ENCODE peak calls at places on chromosomes 6 and 20, in four cellular contexts. J is SK-N-SH, K is H1, O is WTC11. Y is an unnamed sample.

GRCh38 chr6:4336778-4337442 is 201.5 kb upstream of the ECI2 start:
- DNase-seq in J (no peak), K (no peak), O (no peak), Y (no peak)

GRCh38 chr20:48697845-48698491 is 129.8 kb downstream of the PREX1 start:
- DNase-seq in J (peak), K (no peak), O (no peak), Y (no peak)

GRCh38 chr20:58209652-58210397 is 18.6 kb downstream of the ANKRD60 start:
- DNase-seq in J (peak), K (peak), O (peak), Y (peak)

GRCh38 chr20:53434662-53435061 is 159.0 kb downstream of the ZNF217 start:
- DNase-seq in J (no peak), K (no peak), O (no peak), Y (no peak)

GRCh38 chr6:96898241-96898851 is 655 bp upstream of the NDUFAF4 start:
- DNase-seq in J (peak), K (no peak), O (no peak), Y (peak)

GRCh38 chr6:136594671-136595070 is 44.4 kb upstream of the MAP7 start:
- DNase-seq in J (no peak), K (no peak), O (no peak), Y (no peak)

GRCh38 chr6:46993846-46994245 is 48.3 kb downstream of the ADGRF1 start:
- DNase-seq in J (no peak), K (no peak), O (no peak), Y (no peak)

GRCh38 chr6:7671581-7671980 is 54.3 kb upstream of the BMP6 start:
- DNase-seq in J (no peak), K (no peak), O (no peak), Y (no peak)

GRCh38 chr20:63739129-63740069 is at the start of gene SLC2A4RG:
- DNase-seq in J (peak), K (peak), O (peak), Y (peak)

GRCh38 chr6:37511910-37512399 is 12.3 kb upstream of the CCDC167 start:
- DNase-seq in J (no peak), K (no peak), O (no peak), Y (no peak)

GRCh38 chr20:47727170-47727880 is 58.0 kb downstream of the SULF2 start:
- DNase-seq in J (no peak), K (no peak), O (no peak), Y (no peak)

GRCh38 chr20:58113706-58114105 is 114.7 kb downstream of the ANKRD60 start:
- DNase-seq in J (no peak), K (no peak), O (no peak), Y (no peak)

GRCh38 chr6:147508871-147509608 is 550 bp downstream of the SAMD5 start:
- DNase-seq in J (peak), K (peak), O (peak), Y (peak)

GRCh38 chr6:13346245-13346644 is 17.9 kb upstream of the TBC1D7 start:
- DNase-seq in J (no peak), K (no peak), O (no peak), Y (no peak)

GRCh38 chr20:20373046-20373706 is 5.3 kb downstream of the INSM1 start:
- DNase-seq in J (no peak), K (no peak), O (no peak), Y (no peak)

GRCh38 chr6:41689171-41690008 is 46.0 kb downstream of the TFEB start:
- DNase-seq in J (no peak), K (no peak), O (peak), Y (no peak)

GRCh38 chr20:32970115-32970972 is 33.9 kb downstream of the SUN5 start:
- DNase-seq in J (no peak), K (no peak), O (peak), Y (no peak)

GRCh38 chr20:14009206-14009605 is 13.9 kb downstream of the MACROD2 start:
- DNase-seq in J (no peak), K (no peak), O (no peak), Y (no peak)

GRCh38 chr6:35804996-35805736 is at the start of gene LHFPL5:
- DNase-seq in J (peak), K (peak), O (peak), Y (peak)

GRCh38 chr20:50276119-50277063 is 85.8 kb downstream of the CEBPB start:
- DNase-seq in J (no peak), K (no peak), O (no peak), Y (no peak)

GRCh38 chr6:148317739-148318138 is 24.9 kb upstream of the SASH1 start:
- DNase-seq in J (no peak), K (no peak), O (no peak), Y (no peak)

GRCh38 chr20:50992733-50993457 is 30.0 kb downstream of the KCNG1 start:
- DNase-seq in J (peak), K (peak), O (peak), Y (peak)

GRCh38 chr6:42960243-42961019 is at the start of gene GNMT:
- DNase-seq in J (peak), K (peak), O (peak), Y (no peak)

GRCh38 chr6:747006-747405 is 54.1 kb upstream of the EXOC2 start:
- DNase-seq in J (no peak), K (no peak), O (no peak), Y (no peak)

GRCh38 chr20:39082686-39083085 is 120.5 kb downstream of the DHX35 start:
- DNase-seq in J (no peak), K (no peak), O (no peak), Y (no peak)

GRCh38 chr20:60455272-60455671 is 497.0 kb downstream of the CDH26 start:
- DNase-seq in J (no peak), K (no peak), O (no peak), Y (no peak)

GRCh38 chr20:51526754-51527153 is 15.8 kb downstream of the NFATC2 start:
- DNase-seq in J (no peak), K (no peak), O (no peak), Y (no peak)

GRCh38 chr20:25295386-25296093 is 47.7 kb downstream of the PYGB start:
- DNase-seq in J (peak), K (no peak), O (no peak), Y (no peak)

GRCh38 chr6:40937491-40937890 is 101.5 kb downstream of the UNC5CL start:
- DNase-seq in J (no peak), K (no peak), O (no peak), Y (no peak)

GRCh38 chr6:33000053-33000452 is 9.3 kb downstream of the HLA-DOA start:
- DNase-seq in J (no peak), K (no peak), O (peak), Y (peak)

GRCh38 chr6:55955684-55956083 is 80.3 kb upstream of the BMP5 start:
- DNase-seq in J (no peak), K (no peak), O (no peak), Y (no peak)

DNA sequence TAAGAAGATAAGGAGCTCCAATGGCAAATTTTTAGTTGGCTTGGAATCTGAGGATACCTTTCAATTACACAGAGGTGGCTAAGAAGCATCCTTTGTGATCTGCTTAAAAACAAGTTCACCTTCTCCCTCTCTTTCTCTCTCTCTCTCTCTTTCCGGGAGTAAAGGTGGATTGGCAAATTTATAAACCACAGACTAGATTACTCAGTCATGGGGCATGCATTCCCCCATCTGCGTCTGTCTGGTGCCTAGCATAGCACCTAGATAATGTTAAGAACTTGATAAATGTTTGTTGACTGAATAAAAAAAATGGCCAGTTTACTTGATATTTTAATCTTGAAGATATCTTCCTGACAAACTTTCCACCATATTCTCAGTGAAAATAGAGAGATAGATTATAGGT is 312.3 kb downstream of the CDC5L start:
- DNase-seq in J (no peak), K (no peak), O (no peak), Y (no peak)
- TF ChIP-seq MAX in J (no peak), K (no peak), O (no peak), Y (no peak)

DNA sequence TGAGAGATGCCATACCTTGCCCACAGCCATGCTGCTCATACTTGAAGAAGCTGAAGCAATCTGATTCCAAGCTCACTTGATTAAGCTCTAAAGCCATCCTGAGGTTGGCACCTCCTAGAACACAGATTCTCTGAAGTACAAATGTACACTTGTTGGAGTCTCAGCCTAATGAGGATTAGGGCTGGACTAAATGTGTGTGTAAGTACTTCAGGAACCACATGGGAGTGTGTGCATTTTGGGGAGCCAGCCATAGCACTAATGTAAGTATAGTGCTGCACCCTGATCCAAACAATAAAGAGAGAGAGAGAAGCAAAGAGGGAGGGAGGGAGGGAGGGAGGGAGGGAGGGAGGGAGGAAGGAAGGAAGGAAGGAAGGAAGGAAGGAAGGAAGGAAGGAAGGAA is 458.6 kb downstream of the MAFB start:
- DNase-seq in J (no peak), K (no peak), O (no peak), Y (no peak)
- TF ChIP-seq TEAD4 in J (no peak), K (no peak), O (no peak), Y (no peak)

GRCh38 chr6:164291224-164291623 is 876.7 kb downstream of the QKI start:
- DNase-seq in J (no peak), K (no peak), O (no peak), Y (no peak)

DNA sequence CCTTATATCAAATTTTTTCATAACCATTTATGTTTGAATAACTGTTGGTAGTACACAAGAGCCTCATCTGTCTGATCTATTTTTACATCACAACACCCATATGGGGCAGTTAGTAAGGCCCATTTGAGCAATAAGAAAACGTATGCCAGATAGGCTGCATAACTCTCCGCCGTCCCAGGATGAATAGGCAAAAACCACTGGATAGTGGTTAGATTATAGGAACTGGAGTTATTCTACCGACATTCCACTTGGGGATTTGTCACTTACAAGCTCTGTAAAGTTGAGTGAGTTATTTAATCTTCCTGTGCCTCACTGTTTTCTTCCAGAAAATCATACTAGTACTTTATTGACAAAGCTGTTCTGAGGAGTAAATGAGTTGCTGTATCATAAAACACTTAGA is 881.9 kb downstream of the QKI start:
- DNase-seq in J (no peak), K (no peak), O (no peak), Y (no peak)
- TF ChIP-seq MAX in J (no peak), K (no peak), O (no peak), Y (no peak)

GRCh38 chr6:108116781-108117426 is 42.4 kb upstream of the OSTM1 start:
- DNase-seq in J (peak), K (peak), O (no peak), Y (no peak)

GRCh38 chr6:108116424-108116780 is 41.9 kb upstream of the OSTM1 start:
- DNase-seq in J (no peak), K (no peak), O (no peak), Y (no peak)

GRCh38 chr6:108114861-108115597 is 40.5 kb upstream of the OSTM1 start:
- DNase-seq in J (peak), K (peak), O (peak), Y (no peak)

GRCh38 chr6:108113557-108114519 is 39.3 kb upstream of the OSTM1 start:
- DNase-seq in J (peak), K (peak), O (peak), Y (peak)

DNA sequence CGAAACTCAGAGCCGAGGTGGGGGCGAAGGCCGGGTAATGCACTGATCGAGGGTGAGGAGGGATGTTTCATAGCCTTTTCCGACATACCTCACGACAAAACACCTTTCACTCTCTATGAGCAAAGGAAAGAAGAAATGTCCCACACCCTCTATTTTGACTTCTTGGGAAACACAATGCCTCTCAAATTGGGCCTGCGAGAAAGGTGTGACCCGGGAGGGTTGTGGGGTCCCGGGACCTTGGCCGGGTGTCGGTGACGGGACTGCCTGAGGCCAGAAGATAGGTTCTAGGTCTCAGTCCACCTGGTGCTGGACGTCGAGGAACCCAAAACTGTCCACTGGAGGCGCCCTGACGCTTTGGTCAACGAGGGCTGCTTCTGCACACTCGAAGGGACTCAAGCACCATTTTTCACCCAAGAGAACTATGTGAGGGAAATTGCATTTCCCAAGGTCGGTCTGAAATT is 41.1 kb upstream of the OSTM1 start:
- DNase-seq in J (peak), K (peak), O (peak), Y (peak)
- TF ChIP-seq TEAD4 in J (no peak), K (no peak), O (no peak), Y (no peak)

GRCh38 chr20:23199356-23199755 is 113.2 kb upstream of the CD93 start:
- DNase-seq in J (no peak), K (no peak), O (no peak), Y (no peak)

GRCh38 chr20:23201658-23202057 is 115.5 kb upstream of the CD93 start:
- DNase-seq in J (no peak), K (no peak), O (no peak), Y (no peak)

GRCh38 chr20:23198815-23199214 is 112.7 kb upstream of the CD93 start:
- DNase-seq in J (no peak), K (no peak), O (no peak), Y (no peak)

GRCh38 chr20:23200413-23200812 is 114.3 kb upstream of the CD93 start:
- DNase-seq in J (no peak), K (no peak), O (no peak), Y (no peak)

DNA sequence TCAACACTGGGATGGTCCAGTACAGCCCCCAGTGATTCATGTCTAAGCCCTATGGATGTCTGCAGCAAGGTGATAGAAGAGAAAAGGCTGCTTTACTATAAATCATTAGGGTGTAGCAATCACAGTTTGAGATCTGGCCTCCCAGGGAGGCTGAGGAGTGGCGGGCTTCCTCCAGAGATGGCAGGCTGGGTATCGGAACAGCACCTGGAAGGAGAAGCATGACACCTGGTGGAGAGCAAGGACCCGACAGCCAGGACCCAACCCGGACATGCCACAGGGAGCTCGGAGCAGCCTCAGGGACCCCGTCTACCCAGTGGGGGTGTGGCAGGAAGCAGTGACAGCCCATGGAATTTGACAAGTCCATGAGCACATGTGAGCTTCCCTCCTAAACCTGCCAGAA is 114.8 kb upstream of the CD93 start:
- DNase-seq in J (peak), K (peak), O (peak), Y (peak)
- TF ChIP-seq MAX in J (no peak), K (no peak), O (no peak), Y (no peak)

DNA sequence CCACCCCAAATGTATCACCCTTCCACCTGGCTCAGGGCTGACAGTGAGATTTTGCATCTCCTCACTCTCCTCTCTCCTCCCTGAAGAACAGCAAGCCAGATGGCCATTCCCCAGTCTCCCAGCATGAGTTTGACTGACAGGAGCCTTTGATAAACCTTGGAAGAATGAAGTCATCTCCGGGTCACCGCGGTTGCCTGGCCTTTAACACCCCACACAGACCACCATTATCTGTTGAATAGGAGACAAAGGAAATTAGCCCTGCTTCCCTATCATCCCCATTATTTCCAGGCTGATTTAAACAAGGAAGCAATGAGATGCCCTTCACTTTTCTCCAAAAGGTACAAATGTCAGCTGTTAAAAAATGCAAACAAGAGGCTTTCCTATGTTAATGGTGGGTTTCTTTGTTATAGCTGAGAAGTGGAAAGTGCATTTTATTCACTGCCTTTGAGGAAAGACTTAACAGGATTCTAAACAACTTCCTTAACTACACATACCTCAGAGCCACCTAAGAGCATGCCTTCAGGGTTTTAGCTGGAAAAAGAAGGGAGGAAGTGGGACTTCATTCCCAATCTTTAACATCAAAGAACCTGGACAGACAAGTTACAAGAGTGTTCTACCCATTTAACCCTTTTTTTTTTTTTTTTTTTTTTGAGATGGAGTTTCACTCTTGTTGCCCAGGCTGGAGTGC is 524.7 kb upstream of the ID4 start:
- DNase-seq in J (no peak), K (peak), O (peak), Y (no peak)
- TF ChIP-seq TEAD4 in J (no peak), K (no peak), O (no peak), Y (no peak)

GRCh38 chr6:69974193-69974592 is 107.8 kb downstream of the COL19A1 start:
- DNase-seq in J (peak), K (no peak), O (no peak), Y (peak)

GRCh38 chr6:69976591-69977090 is 110.3 kb downstream of the COL19A1 start:
- DNase-seq in J (no peak), K (no peak), O (no peak), Y (no peak)

GRCh38 chr6:69973763-69974162 is 107.4 kb downstream of the COL19A1 start:
- DNase-seq in J (no peak), K (no peak), O (no peak), Y (no peak)

GRCh38 chr6:69973138-69973537 is 106.8 kb downstream of the COL19A1 start:
- DNase-seq in J (no peak), K (no peak), O (no peak), Y (no peak)
- TF ChIP-seq MAX in J (no peak), K (no peak), O (no peak), Y (no peak)

Y was measured in K562.